ENCODE peak calls at places on chromosomes 6 and 20, in nine cellular contexts. A, C, K, S, T, L, E, I and J are unnamed samples.

GRCh38 chr20:45970646-45971424 is 1.2 kb downstream of the ZNF335 start:
- DNase-seq in T (no peak), C (peak), A (no peak), L (peak), E (no peak), I (peak), K (no peak), S (peak), J (no peak)

GRCh38 chr20:32152421-32153155 is 43.1 kb downstream of the TM9SF4 start:
- DNase-seq in I (peak), L (no peak), C (no peak), K (no peak), A (peak), S (no peak), T (no peak), E (no peak), J (no peak)

GRCh38 chr20:43855803-43856202 is 58.8 kb upstream of the TOX2 start:
- DNase-seq in L (no peak), A (no peak), I (no peak), K (no peak), T (no peak), S (no peak), E (no peak), C (no peak), J (no peak)

GRCh38 chr6:36367743-36368142 is 19.7 kb downstream of the ETV7 start:
- DNase-seq in T (no peak), L (no peak), A (no peak), E (no peak), I (no peak), K (no peak), C (no peak), S (no peak), J (no peak)

GRCh38 chr6:33073431-33073871 is at the start of gene HLA-DPA1:
- DNase-seq in T (no peak), K (no peak), L (peak), I (peak), C (peak), S (peak), A (peak), E (peak), J (no peak)

GRCh38 chr6:26327450-26328264 is 37.3 kb upstream of the BTN3A2 start:
- DNase-seq in A (peak), S (no peak), E (no peak), K (peak), C (peak), T (peak), I (peak), L (no peak), J (no peak)

GRCh38 chr20:50513169-50514034 is 3.2 kb downstream of the PTPN1 start:
- DNase-seq in A (no peak), T (peak), I (no peak), L (no peak), E (no peak), S (no peak), K (no peak), C (no peak), J (no peak)

GRCh38 chr6:165889636-165890403 is 226.8 kb upstream of the PDE10A start:
- DNase-seq in K (peak), A (no peak), S (no peak), I (peak), T (peak), C (peak), L (peak), E (no peak), J (no peak)

GRCh38 chr6:129370268-129370916 is 339.6 kb downstream of the ARHGAP18 start:
- DNase-seq in S (peak), T (peak), E (no peak), K (peak), C (peak), A (peak), I (peak), L (peak), J (peak)

GRCh38 chr6:5938934-5939333 is 67.8 kb downstream of the NRN1 start:
- DNase-seq in C (no peak), E (no peak), K (no peak), A (no peak), L (no peak), T (no peak), S (no peak), I (no peak), J (no peak)

GRCh38 chr6:142411145-142411544 is 109.3 kb downstream of the ADGRG6 start:
- DNase-seq in C (no peak), I (no peak), K (no peak), L (no peak), T (no peak), E (no peak), S (no peak), A (no peak), J (no peak)

GRCh38 chr20:34129518-34130162 is 17.6 kb upstream of the EIF2S2 start:
- DNase-seq in C (peak), S (peak), K (peak), E (peak), I (peak), T (peak), A (peak), L (peak), J (peak)

GRCh38 chr20:11217322-11217989 is 543.7 kb upstream of the JAG1 start:
- DNase-seq in T (peak), L (no peak), C (no peak), K (no peak), A (peak), I (no peak), S (no peak), E (no peak), J (no peak)

GRCh38 chr6:33688451-33689147 is 22.9 kb downstream of the UQCC2 start:
- DNase-seq in C (no peak), L (no peak), E (no peak), K (no peak), T (no peak), A (no peak), I (no peak), S (no peak), J (no peak)

GRCh38 chr6:85669735-85670194 is 27.1 kb upstream of the SYNCRIP start:
- DNase-seq in I (no peak), T (no peak), C (no peak), A (no peak), E (no peak), K (no peak), S (peak), L (no peak), J (no peak)

GRCh38 chr6:167208819-167209576 is 51.2 kb upstream of the GPR31 start:
- DNase-seq in A (no peak), L (no peak), S (no peak), K (no peak), C (no peak), T (no peak), E (no peak), I (no peak), J (no peak)

GRCh38 chr6:167209577-167209975 is 51.8 kb upstream of the GPR31 start:
- DNase-seq in T (no peak), A (no peak), E (no peak), K (no peak), I (no peak), L (no peak), S (no peak), C (no peak), J (no peak)

GRCh38 chr6:167211870-167212715 is 54.3 kb upstream of the GPR31 start:
- DNase-seq in L (no peak), E (no peak), I (no peak), C (no peak), K (no peak), S (no peak), T (no peak), A (no peak), J (no peak)

GRCh38 chr6:167212716-167213011 is 54.9 kb upstream of the GPR31 start:
- DNase-seq in I (no peak), T (no peak), E (no peak), K (no peak), C (no peak), S (no peak), A (no peak), L (no peak), J (no peak)

GRCh38 chr6:167210375-167211295 is 52.9 kb upstream of the GPR31 start:
- DNase-seq in K (no peak), L (peak), T (no peak), C (no peak), I (no peak), S (no peak), E (peak), A (no peak), J (no peak)
- H3K4me3 ChIP-seq in K (no peak), L (no peak), T (no peak), C (no peak), I (no peak), S (no peak), E (no peak), A (no peak), J (no peak)

GRCh38 chr6:37435816-37436215 is 2.8 kb downstream of the CMTR1 start:
- DNase-seq in T (no peak), I (no peak), K (no peak), S (no peak), E (no peak), A (no peak), C (no peak), L (no peak), J (no peak)
- TF ChIP-seq CTCF in T (peak), I (no peak), K (no peak), S (no peak), E (no peak), A (no peak), C (no peak), L (no peak), J (no peak)

DNA sequence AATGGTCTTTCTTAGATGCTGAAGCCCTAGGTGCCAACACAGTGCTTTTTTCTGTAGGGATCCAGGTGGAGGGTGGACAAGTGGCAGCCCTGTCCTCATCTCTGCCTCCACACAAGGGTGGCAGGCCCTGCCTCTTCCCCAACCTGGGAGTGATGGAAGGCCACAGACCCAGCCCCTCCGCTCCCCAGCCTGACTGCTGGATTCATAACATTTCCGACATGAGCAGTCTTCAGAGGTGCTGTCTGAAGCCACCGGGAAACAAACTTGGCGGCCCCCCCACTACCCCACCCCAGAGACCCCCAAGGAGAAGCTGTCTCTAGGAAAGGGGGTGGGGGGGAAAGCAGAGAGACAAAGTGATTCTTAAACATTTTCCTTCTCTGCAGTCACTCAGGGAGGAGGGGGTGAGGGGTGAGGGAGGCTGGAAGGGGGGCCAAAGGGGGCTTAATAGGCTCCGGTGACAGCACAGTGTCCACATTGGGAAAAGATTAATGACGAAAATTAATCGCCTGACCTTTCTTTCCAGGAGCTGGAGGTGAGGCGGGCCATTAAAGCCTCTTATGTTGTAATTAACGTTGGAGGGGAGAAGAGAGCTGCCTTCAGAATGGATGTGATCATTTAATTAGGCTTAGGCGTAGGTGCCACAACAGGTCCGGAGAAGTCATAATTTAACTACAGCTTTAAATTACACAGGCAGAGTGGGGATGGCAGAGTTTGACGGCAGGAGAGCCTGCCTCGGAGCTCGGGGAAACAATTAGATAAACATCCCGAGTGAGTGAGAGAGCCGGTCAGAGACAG is 76.8 kb upstream of the FOXP4 start:
- DNase-seq in K (no peak), S (no peak), C (no peak), E (no peak), L (no peak), I (no peak), T (no peak), A (no peak), J (no peak)
- H3K4me3 ChIP-seq in K (no peak), S (no peak), C (peak), E (no peak), L (no peak), I (peak), T (no peak), A (no peak), J (no peak)

GRCh38 chr20:40606237-40606636 is 82.8 kb downstream of the MAFB start:
- DNase-seq in E (no peak), S (no peak), K (no peak), A (no peak), I (no peak), T (no peak), C (no peak), L (no peak), J (no peak)

GRCh38 chr20:40604416-40604815 is 84.6 kb downstream of the MAFB start:
- DNase-seq in S (no peak), A (no peak), K (no peak), L (no peak), E (no peak), C (no peak), I (no peak), T (no peak), J (no peak)

GRCh38 chr20:40607927-40608326 is 81.1 kb downstream of the MAFB start:
- DNase-seq in L (no peak), A (no peak), K (no peak), I (no peak), S (no peak), T (no peak), C (no peak), E (no peak), J (no peak)

GRCh38 chr20:40603057-40603651 is 85.9 kb downstream of the MAFB start:
- DNase-seq in C (no peak), L (no peak), E (no peak), S (no peak), A (no peak), I (no peak), K (no peak), T (no peak), J (no peak)

DNA sequence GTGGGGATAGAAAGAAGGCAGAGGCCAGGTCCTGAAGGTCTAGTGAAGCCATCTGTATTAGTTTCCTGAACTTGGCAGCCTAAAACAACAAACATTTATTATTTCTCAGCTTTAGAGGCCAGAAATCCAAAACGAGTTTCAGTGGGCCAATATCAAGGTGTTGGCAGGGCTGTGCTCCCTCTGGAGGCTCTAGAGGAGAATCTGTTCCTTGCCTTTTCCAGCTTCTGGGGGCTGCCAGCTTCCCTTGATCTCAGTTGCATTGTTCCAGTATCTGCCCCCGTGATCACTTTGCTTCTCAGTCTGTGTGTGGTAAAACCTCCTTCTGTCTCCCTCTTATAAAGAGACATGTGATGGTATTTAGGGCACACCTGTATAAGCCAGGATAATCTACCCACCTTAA is 82.4 kb downstream of the MAFB start:
- DNase-seq in K (no peak), T (no peak), S (no peak), I (no peak), L (no peak), A (no peak), C (no peak), E (no peak), J (no peak)
- TF ChIP-seq CTCF in K (no peak), T (no peak), S (no peak), I (no peak), L (no peak), A (no peak), C (no peak), E (no peak), J (no peak)

GRCh38 chr20:18662279-18662678 is 74.4 kb downstream of the DTD1 start:
- DNase-seq in L (no peak), S (no peak), K (no peak), T (no peak), C (no peak), I (no peak), E (no peak), A (no peak), J (no peak)
- H3K4me3 ChIP-seq in L (no peak), S (no peak), K (no peak), T (no peak), C (no peak), I (no peak), E (no peak), A (no peak), J (no peak)

DNA sequence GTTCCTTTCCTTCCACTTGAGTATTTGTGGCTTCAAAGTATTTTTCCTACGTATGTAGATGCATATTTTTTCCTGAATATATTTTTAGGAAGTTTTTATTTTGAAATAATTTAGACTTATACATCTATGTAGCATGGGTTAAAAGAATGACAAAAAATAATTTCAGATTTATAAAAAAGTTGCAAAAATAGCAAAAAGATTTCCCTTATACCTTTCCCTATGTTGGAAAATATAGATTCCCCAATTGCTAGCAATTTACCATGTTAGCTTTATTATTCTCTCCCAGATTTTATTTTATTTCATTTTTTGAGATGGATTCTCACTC is 69.8 kb downstream of the SCAND1 start:
- DNase-seq in S (no peak), K (no peak), A (no peak), T (no peak), L (no peak), C (no peak), I (no peak), E (no peak), J (no peak)
- TF ChIP-seq CTCF in S (no peak), K (no peak), A (no peak), T (no peak), L (no peak), C (no peak), I (no peak), E (no peak), J (no peak)

GRCh38 chr6:151808331-151809241 is 1.1 kb downstream of the ESR1 start:
- DNase-seq in C (no peak), A (no peak), T (no peak), K (no peak), L (no peak), E (no peak), S (peak), I (no peak), J (no peak)

GRCh38 chr6:151804585-151805285 is 2.7 kb upstream of the ESR1 start:
- DNase-seq in L (no peak), I (no peak), C (no peak), A (no peak), E (no peak), T (no peak), S (no peak), K (no peak), J (no peak)

GRCh38 chr6:151807513-151808330 is at the start of gene ESR1:
- DNase-seq in A (no peak), C (peak), K (peak), S (peak), L (no peak), T (peak), E (no peak), I (peak), J (no peak)

GRCh38 chr6:151805286-151805840 is 2.1 kb upstream of the ESR1 start:
- DNase-seq in E (no peak), K (no peak), A (no peak), S (no peak), T (no peak), I (no peak), L (no peak), C (peak), J (no peak)

DNA sequence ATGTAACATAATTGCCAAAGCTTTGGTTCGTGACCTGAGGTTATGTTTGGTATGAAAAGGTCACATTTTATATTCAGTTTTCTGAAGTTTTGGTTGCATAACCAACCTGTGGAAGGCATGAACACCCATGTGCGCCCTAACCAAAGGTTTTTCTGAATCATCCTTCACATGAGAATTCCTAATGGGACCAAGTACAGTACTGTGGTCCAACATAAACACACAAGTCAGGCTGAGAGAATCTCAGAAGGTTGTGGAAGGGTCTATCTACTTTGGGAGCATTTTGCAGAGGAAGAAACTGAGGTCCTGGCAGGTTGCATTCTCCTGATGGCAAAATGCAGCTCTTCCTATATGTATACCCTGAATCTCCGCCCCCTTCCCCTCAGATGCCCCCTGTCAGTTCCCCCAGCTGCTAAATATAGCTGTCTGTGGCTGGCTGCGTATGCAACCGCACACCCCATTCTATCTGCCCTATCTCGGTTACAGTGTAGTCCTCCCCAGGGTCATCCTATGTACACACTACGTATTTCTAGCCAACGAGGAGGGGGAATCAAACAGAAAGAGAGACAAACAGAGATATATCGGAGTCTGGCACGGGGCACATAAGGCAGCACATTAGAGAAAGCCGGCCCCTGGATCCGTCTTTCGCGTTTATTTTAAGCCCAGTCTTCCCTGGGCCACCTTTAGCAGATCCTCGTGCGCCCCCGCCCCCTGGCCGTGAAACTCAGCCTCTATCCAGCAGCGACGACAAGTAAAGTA is 547 bp upstream of the ESR1 start:
- DNase-seq in I (no peak), S (peak), C (no peak), E (no peak), A (no peak), K (no peak), L (no peak), T (no peak), J (no peak)
- H3K4me3 ChIP-seq in I (peak), S (peak), C (peak), E (peak), A (peak), K (no peak), L (peak), T (no peak), J (peak)